ENCODE peak calls at places on chromosome 20, in ten cellular contexts. U is Right ventricle myocardium superior; E is EL; X is Daoy; G is mammary epithelial cell; M is sigmoid colon; D is M059J; Y is A549; P is stimulated activated naive B cell treated with anti-CD40 and anti-IgM and Interleukin-4, amounts not matched to agents 10 μg/mL and 1 μg/mL and 100 μg/mL, for 72 hours; O is CD4-positive, alpha-beta memory T cell. T is an unnamed sample.

GRCh38 chr20:37598101-37598530 is 70.4 kb upstream of the BLCAP start:
- DNase-seq in O (no peak), M (no peak), X (peak), U (no peak), D (no peak), G (no peak), E (no peak), Y (no peak), P (no peak), T (no peak)

GRCh38 chr20:38406476-38406875 is 28.7 kb downstream of the SNHG17 start:
- DNase-seq in Y (no peak), P (no peak), D (no peak), E (no peak), U (no peak), G (no peak), O (no peak), X (no peak), M (no peak), T (no peak)

GRCh38 chr20:50001784-50002311 is 19.1 kb downstream of the SNAI1 start:
- DNase-seq in X (no peak), E (no peak), P (no peak), U (no peak), M (no peak), O (no peak), D (peak), G (no peak), Y (no peak), T (no peak)

GRCh38 chr20:22546344-22546743 is 38.0 kb downstream of the FOXA2 start:
- DNase-seq in D (no peak), E (no peak), G (no peak), O (no peak), Y (no peak), X (no peak), P (no peak), U (no peak), M (no peak), T (no peak)

GRCh38 chr20:24684954-24685691 is 215.7 kb downstream of the SYNDIG1 start:
- DNase-seq in Y (no peak), O (no peak), M (peak), D (no peak), X (no peak), G (no peak), U (no peak), E (no peak), P (no peak), T (peak)

GRCh38 chr20:19074828-19075516 is 137.5 kb upstream of the SLC24A3 start:
- DNase-seq in U (no peak), M (no peak), Y (no peak), G (no peak), D (peak), X (no peak), P (peak), E (no peak), O (no peak), T (peak)

GRCh38 chr20:23367770-23368169 is 5.8 kb downstream of the GZF1 start:
- DNase-seq in G (peak), U (no peak), D (peak), Y (no peak), M (no peak), X (peak), P (no peak), O (no peak), E (peak), T (peak)

GRCh38 chr20:57814529-57814928 is 104.7 kb upstream of the PMEPA1 start:
- DNase-seq in U (no peak), G (no peak), Y (no peak), D (no peak), P (no peak), O (no peak), X (no peak), M (peak), E (no peak), T (no peak)

GRCh38 chr20:46057856-46058655 is 29.0 kb downstream of the SLC12A5 start:
- DNase-seq in G (no peak), P (no peak), D (no peak), E (peak), M (peak), O (no peak), X (peak), Y (no peak), U (peak), T (peak)

GRCh38 chr20:50645253-50646068 is 45.9 kb downstream of the RIPOR3 start:
- DNase-seq in X (peak), U (peak), Y (peak), P (no peak), D (peak), E (peak), G (peak), O (no peak), M (peak), T (peak)

T was measured in RPMI7951.